ENCODE peak calls at places on chromosomes 11 and 22, in ten cellular contexts. H, R, Z, X, K, F, J, L, I and O are unnamed samples.

GRCh38 chr11:3087821-3088800 is 30.9 kb upstream of the CARS1 start:
- DNase-seq in I (peak; percentile 75), R (no peak), K (no peak), J (peak; percentile 51), X (no peak), F (no peak), L (no peak), H (no peak), Z (peak; percentile 29), O (peak; percentile 8)

GRCh38 chr22:30964858-30965257 is 3.7 kb downstream of the MORC2 start:
- DNase-seq in F (no peak), Z (no peak), H (no peak), I (no peak), R (no peak), X (no peak), J (no peak), K (no peak), L (no peak), O (no peak)

GRCh38 chr11:123624974-123625373 is 29.4 kb downstream of the SCN3B start:
- DNase-seq in X (no peak), K (no peak), I (no peak), L (no peak), R (no peak), Z (no peak), J (peak; percentile 11), H (no peak), F (no peak), O (no peak)

GRCh38 chr11:3164540-3165151 is 464 bp downstream of the OSBPL5 start:
- DNase-seq in H (peak; percentile 56), F (peak; percentile 80), R (no peak), J (no peak), I (peak; percentile 22), Z (peak; percentile 69), L (no peak), K (no peak), X (no peak), O (no peak)

GRCh38 chr22:27223317-27224177 is 566.2 kb downstream of the MIAT start:
- DNase-seq in I (peak; percentile 77), R (peak; percentile 49), X (peak; percentile 44), J (peak; percentile 35), K (no peak), L (no peak), H (no peak), Z (no peak), F (no peak), O (no peak)

GRCh38 chr11:93906486-93906885 is 56.1 kb upstream of the VSTM5 start:
- DNase-seq in L (no peak), K (no peak), F (no peak), R (no peak), H (no peak), J (no peak), Z (no peak), I (no peak), X (no peak), O (no peak)

GRCh38 chr11:46106530-46107407 is 14.5 kb downstream of the PHF21A start:
- DNase-seq in K (no peak), Z (peak; percentile 19), R (no peak), I (no peak), J (no peak), L (no peak), F (no peak), H (no peak), X (no peak), O (no peak)

GRCh38 chr11:18615628-18616392 is 16.2 kb downstream of the MISFA start:
- DNase-seq in I (peak; percentile 64), H (no peak), X (no peak), J (no peak), L (no peak), K (no peak), R (no peak), Z (no peak), F (no peak), O (peak; percentile 59)

GRCh38 chr11:62543680-62544444 is 2.7 kb downstream of the AHNAK start:
- DNase-seq in K (no peak), L (no peak), F (no peak), X (no peak), Z (no peak), I (peak; percentile 47), J (peak; percentile 38), R (no peak), H (no peak), O (no peak)

GRCh38 chr11:130858215-130858614 is 58.1 kb downstream of the SNX19 start:
- DNase-seq in K (no peak), L (peak; percentile 40), X (no peak), R (no peak), J (no peak), F (no peak), H (no peak), I (peak; percentile 36), Z (peak; percentile 23), O (no peak)

GRCh38 chr11:124832571-124832970 is 32.4 kb upstream of the MSANTD2 start:
- DNase-seq in Z (no peak), R (no peak), L (no peak), J (no peak), H (no peak), K (no peak), I (no peak), X (no peak), F (no peak), O (no peak)

GRCh38 chr11:33869511-33870422 is 22.1 kb downstream of the LMO2 start:
- DNase-seq in H (peak; percentile 81), F (peak; percentile 87), R (peak; percentile 25), L (peak; percentile 17), I (peak; percentile 46), K (no peak), Z (peak; percentile 84), X (peak; percentile 32), J (peak; percentile 33), O (peak; percentile 50)

GRCh38 chr22:19876314-19876940 is 21.8 kb upstream of the GNB1L start:
- DNase-seq in J (peak; percentile 35), X (no peak), I (no peak), R (no peak), H (peak; percentile 49), F (peak; percentile 79), K (no peak), Z (peak; percentile 94), L (no peak), O (no peak)

GRCh38 chr11:48167380-48167779 is 49.2 kb upstream of the OR4B1 start:
- DNase-seq in Z (no peak), J (no peak), I (peak; percentile 54), F (no peak), H (no peak), L (no peak), K (no peak), R (no peak), X (no peak), O (no peak)

GRCh38 chr22:28909375-28909774 is 26.0 kb downstream of the ZNRF3 start:
- DNase-seq in F (no peak), H (no peak), J (no peak), X (no peak), Z (no peak), I (no peak), K (no peak), R (no peak), L (no peak), O (no peak)

GRCh38 chr11:66568124-66568916 is at the start of gene CTSF:
- DNase-seq in J (peak; percentile 82), F (peak; percentile 95), L (no peak), H (peak; percentile 95), Z (peak; percentile 100), X (peak; percentile 34), R (no peak), I (peak; percentile 80), K (peak; percentile 43), O (peak; percentile 53)

GRCh38 chr22:36471341-36471821 is 10.1 kb downstream of the TXN2 start:
- DNase-seq in Z (no peak), I (peak; percentile 83), J (peak; percentile 67), F (no peak), L (no peak), X (no peak), K (no peak), R (no peak), H (no peak), O (no peak)

GRCh38 chr11:32334822-32335221 is 100.5 kb downstream of the WT1 start:
- DNase-seq in Z (no peak), H (no peak), K (no peak), L (no peak), X (no peak), F (no peak), J (no peak), I (no peak), R (no peak), O (no peak)

GRCh38 chr11:116605543-116605942 is 167.2 kb downstream of the BUD13 start:
- DNase-seq in J (peak; percentile 71), H (no peak), F (no peak), R (peak; percentile 53), I (peak; percentile 50), X (no peak), L (peak; percentile 56), K (no peak), Z (no peak), O (peak; percentile 28)

GRCh38 chr11:68125164-68125563 is 4.0 kb upstream of the CHKA start:
- DNase-seq in I (no peak), K (no peak), F (peak; percentile 32), X (no peak), J (no peak), R (no peak), H (no peak), L (no peak), Z (no peak), O (no peak)

GRCh38 chr11:33329705-33330329 is 72.6 kb downstream of the HIPK3 start:
- DNase-seq in K (peak; percentile 55), J (peak; percentile 68), F (no peak), X (peak; percentile 59), I (peak; percentile 74), H (no peak), R (peak; percentile 51), L (peak; percentile 72), Z (peak; percentile 54), O (peak; percentile 80)

GRCh38 chr11:124069429-124070401 is 28.6 kb upstream of the OR10G7 start:
- DNase-seq in X (no peak), K (peak; percentile 28), Z (peak; percentile 50), J (peak; percentile 63), I (peak; percentile 82), H (no peak), F (no peak), L (peak; percentile 72), R (no peak), O (no peak)

GRCh38 chr11:2928605-2929510 is at the start of gene PHLDA2:
- DNase-seq in F (peak; percentile 91), K (peak; percentile 30), X (no peak), I (peak; percentile 87), R (peak; percentile 46), J (peak; percentile 68), Z (peak; percentile 74), L (no peak), H (peak; percentile 61), O (peak; percentile 39)

GRCh38 chr11:2389344-2390026 is 11.1 kb upstream of the TSSC4 start:
- DNase-seq in F (no peak), K (no peak), L (peak; percentile 86), I (no peak), J (no peak), Z (no peak), X (no peak), R (no peak), H (no peak), O (no peak)